ENCODE peak calls at places on chromosomes 12 and 14, in eight cellular contexts. L is NCI-H1105 treated with DMSO at 0.1 percent for 48 hours, U is HCT116, Y is ELR, K is renal cortical epithelial cell, G is NCI-H460, J is SW480, P is A673. T is an unnamed sample.

GRCh38 chr12:26011099-26011498 is 52.6 kb downstream of the RASSF8 start:
- DNase-seq in K (peak), J (no peak), Y (no peak), G (no peak), L (no peak), U (no peak), P (no peak), T (no peak)

GRCh38 chr12:33438890-33439586 is 581 bp downstream of the SYT10 start:
- DNase-seq in Y (no peak), L (peak), K (no peak), J (no peak), U (no peak), G (no peak), P (no peak), T (no peak)

GRCh38 chr14:22387776-22388241 is 201.2 kb downstream of the DAD1 start:
- DNase-seq in Y (no peak), P (no peak), J (peak), L (no peak), G (no peak), U (no peak), K (no peak), T (no peak)

GRCh38 chr12:95614384-95614982 is 63.2 kb upstream of the USP44 start:
- DNase-seq in Y (no peak), L (no peak), K (no peak), U (no peak), P (no peak), G (no peak), J (no peak), T (no peak)

GRCh38 chr12:131333621-131334440 is 377.1 kb upstream of the SFSWAP start:
- DNase-seq in L (no peak), G (no peak), J (no peak), K (no peak), U (no peak), P (no peak), Y (no peak), T (no peak)

GRCh38 chr12:64680235-64680634 is 69.9 kb downstream of the RASSF3 start:
- DNase-seq in U (no peak), L (no peak), G (no peak), Y (no peak), K (no peak), P (no peak), J (peak), T (no peak)

GRCh38 chr12:78698747-78699146 is 165.8 kb upstream of the SYT1 start:
- DNase-seq in J (peak), L (no peak), G (peak), U (no peak), K (peak), Y (peak), P (no peak), T (no peak)

GRCh38 chr12:2396448-2396871 is 343.7 kb downstream of the CACNA1C start:
- DNase-seq in Y (no peak), K (no peak), U (no peak), G (no peak), L (no peak), J (no peak), P (no peak), T (no peak)

GRCh38 chr12:51330186-51330585 is 6.2 kb upstream of the BIN2 start:
- DNase-seq in U (no peak), P (no peak), L (no peak), K (no peak), J (no peak), G (no peak), Y (no peak), T (no peak)

GRCh38 chr14:89616425-89617141 is 199.6 kb upstream of the FOXN3 start:
- DNase-seq in J (no peak), G (no peak), P (peak), U (no peak), K (peak), Y (peak), L (no peak), T (no peak)

GRCh38 chr12:127556487-127556886 is 710.5 kb upstream of the TMEM132C start:
- DNase-seq in L (no peak), U (no peak), P (no peak), K (no peak), Y (no peak), G (no peak), J (no peak), T (no peak)

GRCh38 chr14:102930753-102931579 is 8.5 kb downstream of the AMN start:
- DNase-seq in J (peak), Y (peak), K (peak), L (no peak), U (peak), G (no peak), P (no peak), T (no peak)

GRCh38 chr12:70919161-70919560 is 1.4 kb downstream of the PTPRR start:
- DNase-seq in L (no peak), K (no peak), J (no peak), Y (no peak), G (no peak), U (no peak), P (no peak), T (no peak)

GRCh38 chr12:51323966-51324895 is at the start of gene BIN2:
- DNase-seq in U (no peak), Y (no peak), J (no peak), G (no peak), P (no peak), L (no peak), K (no peak), T (no peak)

GRCh38 chr12:110683888-110684287 is 5.0 kb downstream of the HVCN1 start:
- DNase-seq in L (no peak), G (no peak), P (no peak), U (no peak), K (no peak), Y (no peak), J (no peak), T (no peak)

GRCh38 chr14:61625171-61625570 is 70.1 kb upstream of the HIF1A start:
- DNase-seq in K (peak), L (no peak), U (no peak), Y (peak), G (no peak), J (peak), P (no peak), T (no peak)

GRCh38 chr14:34507459-34507858 is 32.0 kb downstream of the EAPP start:
- DNase-seq in G (no peak), Y (no peak), P (no peak), U (no peak), K (no peak), J (no peak), L (no peak), T (no peak)

GRCh38 chr12:123942277-123942653 is 30.4 kb downstream of the CCDC92 start:
- DNase-seq in L (no peak), P (no peak), J (no peak), G (no peak), U (no peak), Y (peak), K (peak), T (no peak)

GRCh38 chr12:130879212-130879686 is 7.4 kb downstream of the RAN start:
- DNase-seq in U (no peak), K (no peak), G (no peak), J (no peak), P (no peak), L (no peak), Y (peak), T (peak)

GRCh38 chr12:47799357-47799955 is 20.2 kb downstream of the HDAC7 start:
- DNase-seq in Y (no peak), U (no peak), J (no peak), G (no peak), P (no peak), K (no peak), L (no peak), T (no peak)

GRCh38 chr14:58415636-58416559 is 11.4 kb downstream of the TIMM9 start:
- DNase-seq in P (no peak), Y (no peak), J (no peak), K (no peak), U (no peak), L (no peak), G (no peak), T (no peak)

GRCh38 chr14:100724061-100724460 is 2.6 kb upstream of the DLK1 start:
- DNase-seq in G (no peak), P (no peak), L (no peak), U (no peak), K (no peak), Y (no peak), J (no peak), T (no peak)

GRCh38 chr12:124804011-124804621 is 59.5 kb downstream of the SCARB1 start:
- DNase-seq in K (no peak), Y (peak), L (no peak), U (peak), G (peak), P (peak), J (peak), T (no peak)

GRCh38 chr12:56628671-56629458 is 1.3 kb downstream of the BAZ2A start:
- DNase-seq in Y (peak), G (no peak), U (no peak), J (peak), L (no peak), K (peak), P (peak), T (no peak)

GRCh38 chr14:76050797-76051392 is 65.3 kb downstream of the IFT43 start:
- DNase-seq in U (peak), K (peak), Y (peak), P (peak), G (peak), J (peak), L (peak), T (peak)

GRCh38 chr12:67069451-67070306 is 199.5 kb upstream of the CAND1 start:
- DNase-seq in P (peak), Y (peak), L (peak), U (no peak), G (no peak), J (peak), K (no peak), T (no peak)

GRCh38 chr14:67763158-67763822 is 53.1 kb downstream of the ZFYVE26 start:
- DNase-seq in K (no peak), G (no peak), P (no peak), Y (no peak), U (no peak), J (no peak), L (no peak), T (no peak)

GRCh38 chr12:87376722-87377121 is 652.5 kb downstream of the C12orf50 start:
- DNase-seq in K (no peak), U (no peak), P (no peak), G (no peak), J (no peak), Y (no peak), L (no peak), T (no peak)

GRCh38 chr12:38102197-38102596 is 214.4 kb upstream of the ALG10B start:
- DNase-seq in G (no peak), L (no peak), J (no peak), Y (peak), U (no peak), P (no peak), K (peak), T (no peak)

GRCh38 chr12:119998471-119999245 is 9.6 kb downstream of the BICDL1 start:
- DNase-seq in L (no peak), K (peak), G (no peak), J (no peak), U (no peak), Y (no peak), P (no peak), T (no peak)

GRCh38 chr12:19869413-19869812 is 430.1 kb downstream of the AEBP2 start:
- DNase-seq in J (no peak), K (no peak), P (no peak), L (no peak), G (no peak), Y (no peak), U (no peak), T (no peak)

GRCh38 chr14:101063121-101063520 is 159.6 kb upstream of the RTL1 start:
- DNase-seq in J (no peak), K (no peak), U (no peak), G (no peak), Y (no peak), L (no peak), P (no peak), T (no peak)

GRCh38 chr12:31234053-31234835 is 91.7 kb downstream of the SINHCAF start:
- DNase-seq in L (peak), G (no peak), Y (no peak), U (no peak), P (no peak), K (no peak), J (peak), T (no peak)

GRCh38 chr14:48857366-48857765 is 728.8 kb downstream of the RPS29 start:
- DNase-seq in U (no peak), Y (no peak), P (no peak), J (no peak), L (no peak), K (no peak), G (no peak), T (no peak)

GRCh38 chr12:57166971-57167371 is 19.6 kb upstream of the LRP1-AS start:
- DNase-seq in G (no peak), P (no peak), J (peak), K (peak), U (no peak), L (no peak), Y (peak), T (no peak)

T was measured in GM12878.